ENCODE peak calls at places on chromosome 16, in ten cellular contexts. D is fibroblast of lung; B is CD8-positive, alpha-beta T cell; V is AG04450; Z is lung; S is esophagus muscularis mucosa; Q is thoracic aorta; C is HCT116; J is mammary epithelial cell; K is heart left ventricle. X is an unnamed sample.

GRCh38 chr16:69476920-69477418 is 52.5 kb downstream of the CYB5B start:
- DNase-seq in K (no peak), Z (no peak), J (peak), V (peak), S (no peak), Q (no peak), D (peak), B (no peak), C (peak), X (peak)

GRCh38 chr16:14111713-14112538 is 40.8 kb downstream of the MRTFB start:
- DNase-seq in B (no peak), C (no peak), D (no peak), J (peak), V (no peak), Z (no peak), S (no peak), Q (no peak), K (peak), X (no peak)

GRCh38 chr16:66904846-66905632 is 13.6 kb downstream of the CDH16 start:
- DNase-seq in Q (no peak), J (no peak), Z (no peak), K (peak), D (no peak), V (no peak), S (no peak), C (no peak), B (no peak), X (no peak)

GRCh38 chr16:85465328-85466307 is 147.5 kb upstream of the GSE1 start:
- DNase-seq in D (peak), K (peak), Z (no peak), Q (no peak), V (peak), J (peak), C (no peak), S (no peak), B (no peak), X (no peak)

GRCh38 chr16:7456221-7456620 is 123.6 kb downstream of the RBFOX1 start:
- DNase-seq in Q (no peak), D (no peak), V (no peak), B (no peak), J (no peak), Z (no peak), C (no peak), S (no peak), K (no peak), X (no peak)

GRCh38 chr16:89009343-89010209 is 32.6 kb upstream of the CBFA2T3 start:
- DNase-seq in S (no peak), C (no peak), D (peak), V (no peak), Z (no peak), Q (no peak), B (no peak), J (no peak), K (no peak), X (no peak)

GRCh38 chr16:15618392-15618791 is 24.6 kb downstream of the MARF1 start:
- DNase-seq in D (peak), S (no peak), C (no peak), Q (no peak), V (peak), K (no peak), B (no peak), J (peak), Z (no peak), X (no peak)

GRCh38 chr16:35142147-35142808 is 1682.9 kb downstream of the TP53TG3F start:
- DNase-seq in Q (no peak), D (no peak), Z (no peak), C (no peak), J (no peak), B (no peak), K (no peak), S (no peak), V (no peak), X (no peak)

GRCh38 chr16:64948056-64948455 is 173.8 kb downstream of the CDH11 start:
- DNase-seq in K (no peak), C (no peak), Z (no peak), B (no peak), J (no peak), Q (no peak), D (no peak), S (no peak), V (no peak), X (no peak)

GRCh38 chr16:19203374-19203966 is 35.4 kb downstream of the SYT17 start:
- DNase-seq in Z (peak), B (no peak), K (no peak), J (no peak), Q (no peak), D (no peak), V (no peak), S (no peak), C (no peak), X (no peak)

GRCh38 chr16:59148756-59149155 is 414.6 kb upstream of the GOT2 start:
- DNase-seq in K (no peak), B (no peak), Z (no peak), J (no peak), C (no peak), V (no peak), Q (no peak), D (peak), S (no peak), X (no peak)

GRCh38 chr16:81708459-81709368 is 70.4 kb upstream of the PLCG2 start:
- DNase-seq in J (no peak), V (no peak), C (no peak), K (no peak), Z (no peak), D (no peak), S (no peak), B (no peak), Q (no peak), X (no peak)

GRCh38 chr16:29852654-29853053 is 10.4 kb downstream of the CDIPT start:
- DNase-seq in K (peak), B (no peak), Q (no peak), S (no peak), V (no peak), Z (no peak), D (peak), C (no peak), J (no peak), X (no peak)

GRCh38 chr16:68284847-68285246 is 20.5 kb downstream of the SLC7A6 start:
- DNase-seq in S (no peak), D (no peak), Q (no peak), J (no peak), K (no peak), C (no peak), B (no peak), Z (no peak), V (no peak), X (no peak)

GRCh38 chr16:1698680-1699079 is 7.3 kb upstream of the MAPK8IP3 start:
- DNase-seq in Q (no peak), K (no peak), D (no peak), B (no peak), Z (no peak), S (no peak), V (no peak), C (no peak), J (no peak), X (no peak)

GRCh38 chr16:50671644-50672260 is 9.4 kb downstream of the SNX20 start:
- DNase-seq in Q (no peak), D (no peak), V (no peak), B (no peak), K (no peak), Z (no peak), S (no peak), J (peak), C (peak), X (no peak)

GRCh38 chr16:2904100-2904921 is 7.4 kb upstream of the FLYWCH1 start:
- DNase-seq in V (peak), B (peak), D (peak), Q (peak), C (peak), J (peak), S (peak), K (peak), Z (peak), X (peak)

GRCh38 chr16:68083239-68083781 is 1.9 kb upstream of the NFATC3 start:
- DNase-seq in Z (no peak), Q (no peak), K (no peak), J (no peak), B (no peak), D (no peak), C (no peak), S (peak), V (no peak), X (no peak)

DNA sequence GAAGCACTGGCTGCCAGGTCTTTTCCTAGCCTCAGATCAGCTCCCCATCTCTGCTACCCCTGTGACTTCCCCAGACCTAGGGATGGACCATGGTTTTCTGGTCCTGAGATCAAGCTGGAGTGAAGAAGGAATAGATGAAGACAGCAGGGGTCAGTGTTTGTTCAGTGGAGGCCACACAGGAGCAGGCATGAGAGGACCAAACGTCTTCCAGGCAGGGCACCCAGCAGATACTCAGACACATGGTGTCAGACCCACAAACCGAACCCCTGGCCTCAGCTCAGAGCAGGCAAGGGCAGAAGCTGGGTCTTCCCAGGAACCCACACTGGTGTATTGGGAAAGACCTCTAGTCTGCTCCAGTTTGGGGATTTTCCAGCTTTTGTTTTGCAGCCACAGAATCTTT is 189.7 kb downstream of the IRX5 start:
- DNase-seq in V (no peak), D (no peak), Q (no peak), Z (no peak), K (no peak), S (no peak), J (peak), C (no peak), B (no peak), X (no peak)
- TF ChIP-seq CTCF in V (no peak), D (no peak), Q (no peak), Z (no peak), K (peak), S (no peak), J (peak), C (no peak), B (no peak), X (no peak)

GRCh38 chr16:6286176-6286575 is 1046.5 kb upstream of the RBFOX1 start:
- DNase-seq in S (no peak), D (no peak), K (no peak), B (no peak), Z (no peak), V (no peak), C (no peak), J (no peak), Q (no peak), X (no peak)
- H3K27ac ChIP-seq in S (no peak), D (no peak), K (no peak), B (no peak), Z (no peak), V (no peak), C (no peak), J (no peak), Q (no peak), X (no peak)

GRCh38 chr16:27474921-27475320 is 72.9 kb downstream of the IL21R start:
- DNase-seq in B (no peak), C (no peak), J (no peak), D (no peak), Z (no peak), V (no peak), Q (no peak), S (no peak), K (no peak), X (no peak)
- TF ChIP-seq CTCF in B (no peak), C (no peak), J (no peak), D (no peak), Z (no peak), V (no peak), Q (no peak), S (no peak), K (no peak), X (no peak)

GRCh38 chr16:57167951-57168350 is 17.9 kb downstream of the PSME3IP1 start:
- DNase-seq in V (peak), Q (no peak), D (peak), Z (no peak), J (peak), B (no peak), K (no peak), S (no peak), C (peak), X (peak)

GRCh38 chr16:57167537-57167936 is 18.3 kb downstream of the PSME3IP1 start:
- DNase-seq in C (no peak), B (no peak), V (no peak), Z (no peak), D (no peak), S (no peak), J (no peak), Q (no peak), K (no peak), X (no peak)

GRCh38 chr16:57165923-57166322 is 19.9 kb downstream of the PSME3IP1 start:
- DNase-seq in K (no peak), B (no peak), Q (no peak), J (peak), C (no peak), D (peak), S (no peak), Z (no peak), V (no peak), X (no peak)

GRCh38 chr16:57166951-57167350 is 18.9 kb downstream of the PSME3IP1 start:
- DNase-seq in K (no peak), S (no peak), B (no peak), J (peak), D (peak), V (no peak), Q (no peak), Z (peak), C (no peak), X (no peak)

DNA sequence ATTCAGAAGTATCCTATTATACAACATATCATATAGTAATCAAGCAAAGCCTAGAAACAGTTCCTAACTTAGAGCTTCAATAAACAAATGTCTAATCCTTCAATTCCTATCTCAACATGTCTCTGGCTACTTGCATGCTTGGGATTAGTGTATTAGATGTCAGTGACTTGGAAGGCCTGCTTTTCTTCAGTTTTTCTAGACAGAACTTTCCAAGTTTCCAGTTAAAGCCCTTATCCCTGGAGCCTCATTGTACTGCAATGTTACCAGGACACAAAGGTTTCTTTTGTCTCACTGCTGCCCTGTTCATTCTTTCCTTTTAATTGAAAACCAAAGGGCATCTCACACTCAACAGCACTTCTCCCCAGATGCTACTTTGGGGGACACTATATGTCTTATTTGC is 16.5 kb downstream of the PSME3IP1 start:
- DNase-seq in Q (no peak), Z (no peak), D (no peak), B (no peak), S (no peak), J (no peak), C (no peak), V (no peak), K (no peak), X (no peak)
- H3K27ac ChIP-seq in Q (no peak), Z (no peak), D (no peak), B (no peak), S (no peak), J (no peak), C (no peak), V (no peak), K (no peak), X (no peak)

X was measured in RWPE1.